ENCODE peak calls at places on chromosomes 2 and 18, in seven cellular contexts. Y is stimulated activated CD4-positive, alpha-beta T cell treated with anti-CD3 and anti-CD28 coated beads, Interleukin-12 subunit alpha, Interleukin-12 subunit beta, amount 100 ng/mL, for 4 hours; M is activated CD8-positive, alpha-beta T cell treated with anti-CD3 and anti-CD28 coated beads for 36 hours; Q is GM23248; U is T-helper 1 cell; L is AG08396; P is BE2C. X is an unnamed sample.

GRCh38 chr2:234394450-234394849 is 102.4 kb downstream of the ARL4C start:
- DNase-seq in Y (no peak), M (peak; percentile 21), Q (no peak), U (no peak), L (no peak), P (no peak), X (no peak)

GRCh38 chr2:239110595-239111048 is 262.7 kb downstream of the TWIST2 start:
- DNase-seq in Y (no peak), M (no peak), Q (no peak), U (no peak), L (peak; percentile 55), P (no peak), X (no peak)

GRCh38 chr2:12717988-12718661 is 1.4 kb downstream of the TRIB2 start:
- DNase-seq in Y (peak; percentile 34), M (peak; percentile 34), Q (peak; percentile 65), U (no peak), L (peak; percentile 34), P (peak; percentile 32), X (no peak)

GRCh38 chr2:110101280-110101844 is 14.3 kb downstream of the MALL start:
- DNase-seq in Y (no peak), M (peak; percentile 10), Q (peak; percentile 99), U (no peak), L (peak; percentile 73), P (peak; percentile 50), X (peak; percentile 100)

GRCh38 chr2:164073053-164073757 is 337.4 kb upstream of the FIGN start:
- DNase-seq in Y (no peak), M (no peak), Q (peak; percentile 17), U (no peak), L (no peak), P (peak; percentile 5), X (peak; percentile 39)

GRCh38 chr18:55821219-55821618 is 233.2 kb upstream of the TCF4 start:
- DNase-seq in Y (no peak), M (no peak), Q (peak; percentile 72), U (no peak), L (peak; percentile 15), P (no peak), X (peak; percentile 64)

GRCh38 chr2:158973111-158973510 is 4.7 kb downstream of the TANC1 start:
- DNase-seq in Y (no peak), M (no peak), Q (no peak), U (no peak), L (no peak), P (no peak), X (no peak)

GRCh38 chr2:14297340-14297739 is 335.2 kb upstream of the LRATD1 start:
- DNase-seq in Y (no peak), M (no peak), Q (no peak), U (no peak), L (no peak), P (no peak), X (no peak)

GRCh38 chr2:9497017-9497416 is 22.7 kb downstream of the IAH1 start:
- DNase-seq in Y (no peak), M (no peak), Q (no peak), U (no peak), L (no peak), P (no peak), X (no peak)

GRCh38 chr18:28123401-28124030 is 53.4 kb downstream of the CDH2 start:
- DNase-seq in Y (no peak), M (no peak), Q (peak; percentile 30), U (no peak), L (no peak), P (no peak), X (no peak)

GRCh38 chr2:38037757-38038615 is 38.0 kb downstream of the CYP1B1 start:
- DNase-seq in Y (no peak), M (peak; percentile 50), Q (peak; percentile 74), U (no peak), L (peak; percentile 36), P (no peak), X (peak; percentile 85)

GRCh38 chr18:68840554-68841263 is 42.8 kb downstream of the CCDC102B start:
- DNase-seq in Y (no peak), M (no peak), Q (peak; percentile 95), U (no peak), L (peak; percentile 41), P (no peak), X (peak; percentile 86)

GRCh38 chr2:230825354-230825753 is 39.4 kb upstream of the ITM2C start:
- DNase-seq in Y (no peak), M (no peak), Q (no peak), U (no peak), L (no peak), P (no peak), X (no peak)